ENCODE peak calls at places on chromosomes 5 and 9, in nine cellular contexts. One of them, this sample, is unnamed.

GRCh38 chr9:84297162-84297821 is 43.3 kb downstream of the SLC28A3 start:
- DNase-seq in stimulated activated CD4-positive, alpha-beta T cell treated with anti-CD3 and anti-CD28 coated beads, Interleukin-1b, Interleukin-23, amount 100 ng/mL, for 4 hours: no peak
- DNase-seq in HFF-Myc: no peak
- DNase-seq in NCI-H69: no peak
- DNase-seq in neural crest cell: no peak
- DNase-seq in astrocyte of the hippocampus: peak
- DNase-seq in HCT116: no peak
- DNase-seq in AML-193: no peak
- DNase-seq in activated T-helper 9 cell treated with anti-CD3 and anti-CD28 coated beads, Interleukin-2, amount 50 U/mL, for 16 hours: no peak
- DNase-seq in this sample: no peak

GRCh38 chr5:146904890-146905289 is 26.3 kb upstream of the PPP2R2B start:
- DNase-seq in stimulated activated CD4-positive, alpha-beta T cell treated with anti-CD3 and anti-CD28 coated beads, Interleukin-1b, Interleukin-23, amount 100 ng/mL, for 4 hours: no peak
- DNase-seq in HFF-Myc: no peak
- DNase-seq in NCI-H69: no peak
- DNase-seq in neural crest cell: no peak
- DNase-seq in astrocyte of the hippocampus: no peak
- DNase-seq in HCT116: no peak
- DNase-seq in AML-193: no peak
- DNase-seq in activated T-helper 9 cell treated with anti-CD3 and anti-CD28 coated beads, Interleukin-2, amount 50 U/mL, for 16 hours: no peak
- DNase-seq in this sample: no peak

GRCh38 chr5:139611703-139612584 is 36.2 kb upstream of the CXXC5 start:
- DNase-seq in stimulated activated CD4-positive, alpha-beta T cell treated with anti-CD3 and anti-CD28 coated beads, Interleukin-1b, Interleukin-23, amount 100 ng/mL, for 4 hours: no peak
- DNase-seq in HFF-Myc: no peak
- DNase-seq in NCI-H69: no peak
- DNase-seq in neural crest cell: no peak
- DNase-seq in astrocyte of the hippocampus: no peak
- DNase-seq in HCT116: no peak
- DNase-seq in AML-193: no peak
- DNase-seq in activated T-helper 9 cell treated with anti-CD3 and anti-CD28 coated beads, Interleukin-2, amount 50 U/mL, for 16 hours: no peak
- DNase-seq in this sample: no peak

GRCh38 chr5:120568716-120569115 is 104.6 kb downstream of the PRR16 start:
- DNase-seq in stimulated activated CD4-positive, alpha-beta T cell treated with anti-CD3 and anti-CD28 coated beads, Interleukin-1b, Interleukin-23, amount 100 ng/mL, for 4 hours: no peak
- DNase-seq in HFF-Myc: no peak
- DNase-seq in NCI-H69: no peak
- DNase-seq in neural crest cell: no peak
- DNase-seq in astrocyte of the hippocampus: peak
- DNase-seq in HCT116: no peak
- DNase-seq in AML-193: no peak
- DNase-seq in activated T-helper 9 cell treated with anti-CD3 and anti-CD28 coated beads, Interleukin-2, amount 50 U/mL, for 16 hours: no peak
- DNase-seq in this sample: no peak

GRCh38 chr9:29439961-29440360 is 1866.7 kb upstream of the C9orf72 start:
- DNase-seq in stimulated activated CD4-positive, alpha-beta T cell treated with anti-CD3 and anti-CD28 coated beads, Interleukin-1b, Interleukin-23, amount 100 ng/mL, for 4 hours: no peak
- DNase-seq in HFF-Myc: no peak
- DNase-seq in NCI-H69: no peak
- DNase-seq in neural crest cell: no peak
- DNase-seq in astrocyte of the hippocampus: no peak
- DNase-seq in HCT116: peak
- DNase-seq in AML-193: no peak
- DNase-seq in activated T-helper 9 cell treated with anti-CD3 and anti-CD28 coated beads, Interleukin-2, amount 50 U/mL, for 16 hours: no peak
- DNase-seq in this sample: no peak

GRCh38 chr5:132180134-132180745 is 47.4 kb downstream of the P4HA2 start:
- DNase-seq in stimulated activated CD4-positive, alpha-beta T cell treated with anti-CD3 and anti-CD28 coated beads, Interleukin-1b, Interleukin-23, amount 100 ng/mL, for 4 hours: no peak
- DNase-seq in HFF-Myc: peak
- DNase-seq in NCI-H69: peak
- DNase-seq in neural crest cell: no peak
- DNase-seq in astrocyte of the hippocampus: peak
- DNase-seq in HCT116: peak
- DNase-seq in AML-193: peak
- DNase-seq in activated T-helper 9 cell treated with anti-CD3 and anti-CD28 coated beads, Interleukin-2, amount 50 U/mL, for 16 hours: no peak
- DNase-seq in this sample: peak

GRCh38 chr5:1412621-1413020 is 32.6 kb downstream of the SLC6A3 start:
- DNase-seq in stimulated activated CD4-positive, alpha-beta T cell treated with anti-CD3 and anti-CD28 coated beads, Interleukin-1b, Interleukin-23, amount 100 ng/mL, for 4 hours: no peak
- DNase-seq in HFF-Myc: no peak
- DNase-seq in NCI-H69: no peak
- DNase-seq in neural crest cell: no peak
- DNase-seq in astrocyte of the hippocampus: no peak
- DNase-seq in HCT116: no peak
- DNase-seq in AML-193: no peak
- DNase-seq in activated T-helper 9 cell treated with anti-CD3 and anti-CD28 coated beads, Interleukin-2, amount 50 U/mL, for 16 hours: no peak
- DNase-seq in this sample: no peak

GRCh38 chr9:122004589-122004988 is 88.5 kb downstream of the TTLL11 start:
- DNase-seq in stimulated activated CD4-positive, alpha-beta T cell treated with anti-CD3 and anti-CD28 coated beads, Interleukin-1b, Interleukin-23, amount 100 ng/mL, for 4 hours: no peak
- DNase-seq in HFF-Myc: no peak
- DNase-seq in NCI-H69: no peak
- DNase-seq in neural crest cell: no peak
- DNase-seq in astrocyte of the hippocampus: no peak
- DNase-seq in HCT116: no peak
- DNase-seq in AML-193: no peak
- DNase-seq in activated T-helper 9 cell treated with anti-CD3 and anti-CD28 coated beads, Interleukin-2, amount 50 U/mL, for 16 hours: no peak
- DNase-seq in this sample: no peak

GRCh38 chr5:172775326-172776234 is 4.6 kb upstream of the DUSP1 start:
- DNase-seq in stimulated activated CD4-positive, alpha-beta T cell treated with anti-CD3 and anti-CD28 coated beads, Interleukin-1b, Interleukin-23, amount 100 ng/mL, for 4 hours: no peak
- DNase-seq in HFF-Myc: no peak
- DNase-seq in NCI-H69: no peak
- DNase-seq in neural crest cell: no peak
- DNase-seq in astrocyte of the hippocampus: peak
- DNase-seq in HCT116: no peak
- DNase-seq in AML-193: peak
- DNase-seq in activated T-helper 9 cell treated with anti-CD3 and anti-CD28 coated beads, Interleukin-2, amount 50 U/mL, for 16 hours: no peak
- DNase-seq in this sample: peak

GRCh38 chr5:60803712-60804111 is 40.4 kb downstream of the ELOVL7 start:
- DNase-seq in stimulated activated CD4-positive, alpha-beta T cell treated with anti-CD3 and anti-CD28 coated beads, Interleukin-1b, Interleukin-23, amount 100 ng/mL, for 4 hours: no peak
- DNase-seq in HFF-Myc: no peak
- DNase-seq in NCI-H69: no peak
- DNase-seq in neural crest cell: no peak
- DNase-seq in astrocyte of the hippocampus: no peak
- DNase-seq in HCT116: no peak
- DNase-seq in AML-193: no peak
- DNase-seq in activated T-helper 9 cell treated with anti-CD3 and anti-CD28 coated beads, Interleukin-2, amount 50 U/mL, for 16 hours: no peak
- DNase-seq in this sample: no peak

This sample was measured in AG09319.